ENCODE peak calls at places on chromosomes 3 and 15, in seven cellular contexts. T is AG04449, I is foreskin keratinocyte, N is progenitor cell of endocrine pancreas, R is fibroblast of mammary gland, F is neural progenitor cell, P is GM13977. H is an unnamed sample.

GRCh38 chr3:168212664-168213255 is 117.0 kb upstream of the GOLIM4 start:
- DNase-seq in T (no peak), I (no peak), N (no peak), R (no peak), F (no peak), P (no peak), H (no peak)

GRCh38 chr15:74768099-74768770 is 13.6 kb upstream of the CSK start:
- DNase-seq in T (no peak), I (no peak), N (no peak), R (no peak), F (peak), P (no peak), H (no peak)

GRCh38 chr15:34132881-34133280 is 31.0 kb downstream of the PGBD4 start:
- DNase-seq in T (no peak), I (no peak), N (no peak), R (no peak), F (no peak), P (no peak), H (no peak)

GRCh38 chr15:38076806-38077205 is 142.4 kb downstream of the TMCO5A start:
- DNase-seq in T (no peak), I (no peak), N (no peak), R (no peak), F (peak), P (no peak), H (no peak)

GRCh38 chr3:67674055-67674454 is 19.6 kb upstream of the SUCLG2 start:
- DNase-seq in T (no peak), I (no peak), N (no peak), R (no peak), F (no peak), P (no peak), H (no peak)

GRCh38 chr3:149941946-149942345 is 28.7 kb downstream of the PFN2 start:
- DNase-seq in T (no peak), I (no peak), N (no peak), R (peak), F (no peak), P (no peak), H (no peak)

GRCh38 chr3:142065344-142065743 is 84.0 kb downstream of the TFDP2 start:
- DNase-seq in T (no peak), I (no peak), N (no peak), R (no peak), F (no peak), P (no peak), H (no peak)

GRCh38 chr15:99085413-99086326 is 19.2 kb upstream of the SYNM start:
- DNase-seq in T (peak), I (peak), N (no peak), R (peak), F (no peak), P (no peak), H (peak)

GRCh38 chr3:7877312-7877711 is 624.3 kb upstream of the LMCD1 start:
- DNase-seq in T (no peak), I (no peak), N (no peak), R (no peak), F (no peak), P (no peak), H (no peak)

GRCh38 chr3:43733459-43734384 is 43.0 kb downstream of the ABHD5 start:
- DNase-seq in T (peak), I (no peak), N (no peak), R (peak), F (no peak), P (no peak), H (peak)

GRCh38 chr3:183629546-183630301 is 5.7 kb upstream of the KLHL24 start:
- DNase-seq in T (no peak), I (no peak), N (no peak), R (no peak), F (no peak), P (no peak), H (no peak)

GRCh38 chr3:185874119-185874518 is 49.3 kb upstream of the IGF2BP2 start:
- DNase-seq in T (no peak), I (no peak), N (no peak), R (no peak), F (no peak), P (no peak), H (no peak)

GRCh38 chr15:71785996-71786395 is 24.4 kb upstream of the NR2E3 start:
- DNase-seq in T (no peak), I (no peak), N (no peak), R (no peak), F (no peak), P (no peak), H (no peak)

GRCh38 chr3:119343719-119344118 is 49.5 kb downstream of the ARHGAP31 start:
- DNase-seq in T (no peak), I (no peak), N (no peak), R (no peak), F (no peak), P (no peak), H (no peak)

GRCh38 chr15:27058939-27059338 is 88.0 kb downstream of the GABRG3 start:
- DNase-seq in T (no peak), I (no peak), N (no peak), R (no peak), F (no peak), P (no peak), H (no peak)

GRCh38 chr15:100783760-100784492 is 95.7 kb upstream of the ALDH1A3 start:
- DNase-seq in T (no peak), I (no peak), N (peak), R (no peak), F (peak), P (no peak), H (no peak)

DNA sequence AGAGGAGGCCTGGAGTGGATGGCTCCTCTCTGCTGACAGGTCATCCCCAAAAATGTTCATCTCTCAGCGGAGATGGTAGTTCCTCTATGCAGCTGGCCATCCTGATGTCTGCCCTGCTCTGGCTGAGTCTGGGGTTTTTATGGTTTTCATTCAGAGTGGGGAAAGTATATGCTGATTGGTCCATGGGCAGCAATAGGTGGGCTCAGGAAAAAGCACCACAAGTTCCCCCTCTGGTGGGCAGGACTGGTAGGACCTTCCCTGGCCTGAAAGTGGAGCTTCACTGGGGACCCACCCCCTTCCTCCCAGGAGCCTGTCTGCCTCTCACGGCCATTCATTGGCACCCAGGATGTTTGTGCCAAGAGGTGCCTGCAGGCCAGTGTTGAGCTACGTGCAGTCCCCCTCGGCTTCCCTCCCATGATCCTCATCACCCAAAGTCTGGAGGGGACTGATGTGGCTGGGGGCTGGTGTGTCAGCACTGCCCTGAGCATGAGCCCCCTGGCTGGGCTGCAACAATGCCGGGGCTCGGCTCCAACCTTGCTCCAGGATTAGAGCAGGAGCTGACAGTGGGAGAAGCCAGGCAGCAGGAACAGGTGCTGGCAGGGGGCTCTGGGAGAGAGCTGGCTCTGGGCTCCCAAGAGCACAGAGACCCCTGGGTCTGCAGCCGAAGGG is 13.1 kb upstream of the BLOC1S6 start:
- DNase-seq in T (no peak), I (no peak), N (peak), R (peak), F (peak), P (no peak), H (no peak)
- TF ChIP-seq CTCF in T (peak), I (peak), N (peak), R (peak), F (peak), P (peak), H (peak)

DNA sequence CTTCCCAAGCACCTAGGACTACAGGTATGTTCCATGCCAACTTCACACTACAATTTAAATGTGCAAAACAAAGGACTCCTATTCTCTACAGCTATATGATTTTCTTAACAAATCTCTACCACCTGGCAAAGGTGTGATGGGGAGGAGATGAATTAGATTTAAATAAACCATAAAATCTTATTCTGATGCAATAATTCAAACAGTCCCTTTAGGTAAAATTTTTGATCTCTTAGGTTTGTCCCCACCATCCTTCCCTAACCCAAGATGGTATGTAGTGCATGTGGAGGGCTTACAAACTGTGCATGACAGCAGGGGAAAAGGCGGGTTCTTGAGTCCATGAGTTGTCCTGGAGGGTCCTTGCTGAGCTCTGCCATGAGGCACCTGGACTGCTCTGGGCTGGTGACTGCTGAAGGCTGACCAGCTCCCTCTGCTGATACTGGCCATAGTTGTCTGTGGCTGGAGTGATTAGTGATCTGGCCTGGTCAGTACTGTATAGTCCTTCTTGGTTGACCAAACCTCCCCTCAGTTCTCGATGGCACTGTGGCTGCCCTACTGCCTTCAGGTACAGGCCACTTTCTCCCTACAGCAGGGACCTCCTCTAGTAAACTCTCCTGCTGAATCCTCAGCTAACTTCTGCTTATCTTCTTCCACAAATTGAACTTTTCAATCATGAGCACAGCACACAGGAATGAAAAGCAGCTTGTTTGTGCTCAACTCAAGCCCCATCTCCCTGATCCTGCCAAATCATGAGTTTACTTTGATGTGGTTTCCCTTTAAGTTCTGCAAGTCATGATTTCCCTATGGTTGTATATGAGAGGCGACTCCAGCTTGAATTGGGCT is 30.1 kb downstream of the CFAP161 start:
- DNase-seq in T (peak), I (peak), N (no peak), R (peak), F (peak), P (no peak), H (peak)
- TF ChIP-seq CTCF in T (peak), I (no peak), N (no peak), R (peak), F (no peak), P (no peak), H (no peak)

DNA sequence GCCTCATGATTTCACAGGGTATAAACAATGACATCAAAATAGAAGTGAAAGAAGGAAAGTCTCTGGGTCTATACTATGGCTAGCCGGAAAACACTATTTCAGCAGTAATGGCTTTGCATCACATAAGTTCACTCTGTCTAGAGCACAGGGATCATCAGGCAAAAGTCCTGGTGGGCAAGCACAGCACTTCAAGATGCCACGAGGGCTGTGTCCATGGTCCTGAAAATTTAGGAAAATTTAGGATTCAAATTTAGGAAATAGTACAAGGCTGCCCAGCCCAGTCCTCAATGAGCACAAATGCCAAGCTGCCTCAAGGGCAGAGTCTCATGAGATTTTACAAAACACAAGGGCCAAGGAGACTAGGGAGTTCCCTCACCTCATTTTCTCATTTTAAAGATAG is 54.1 kb downstream of the RORA start:
- DNase-seq in T (no peak), I (no peak), N (no peak), R (peak), F (peak), P (no peak), H (no peak)
- TF ChIP-seq CTCF in T (no peak), I (no peak), N (no peak), R (no peak), F (no peak), P (no peak), H (no peak)

GRCh38 chr3:42582474-42583070 is 805 bp upstream of the SEC22C start:
- DNase-seq in T (no peak), I (no peak), N (no peak), R (no peak), F (no peak), P (no peak), H (no peak)
- TF ChIP-seq CTCF in T (no peak), I (no peak), N (no peak), R (no peak), F (no peak), P (no peak), H (no peak)

GRCh38 chr3:196499807-196500524 is 3.6 kb downstream of the RNF168 start:
- DNase-seq in T (no peak), I (no peak), N (no peak), R (peak), F (no peak), P (no peak), H (no peak)

GRCh38 chr3:196501316-196502064 is 2.1 kb downstream of the RNF168 start:
- DNase-seq in T (no peak), I (no peak), N (no peak), R (peak), F (peak), P (no peak), H (peak)

GRCh38 chr3:196504556-196504955 is 988 bp upstream of the RNF168 start:
- DNase-seq in T (no peak), I (no peak), N (no peak), R (no peak), F (no peak), P (no peak), H (no peak)

GRCh38 chr3:196499061-196499460 is 4.5 kb downstream of the RNF168 start:
- DNase-seq in T (no peak), I (no peak), N (no peak), R (peak), F (no peak), P (no peak), H (no peak)

GRCh38 chr3:196502775-196503181 is 790 bp downstream of the RNF168 start:
- DNase-seq in T (peak), I (peak), N (no peak), R (peak), F (peak), P (peak), H (peak)
- TF ChIP-seq CTCF in T (no peak), I (no peak), N (no peak), R (no peak), F (no peak), P (no peak), H (no peak)

GRCh38 chr15:28881170-28881569 is 4.6 kb upstream of the APBA2 start:
- DNase-seq in T (peak), I (no peak), N (no peak), R (peak), F (no peak), P (no peak), H (no peak)
- TF ChIP-seq CTCF in T (peak), I (peak), N (no peak), R (no peak), F (no peak), P (no peak), H (no peak)

DNA sequence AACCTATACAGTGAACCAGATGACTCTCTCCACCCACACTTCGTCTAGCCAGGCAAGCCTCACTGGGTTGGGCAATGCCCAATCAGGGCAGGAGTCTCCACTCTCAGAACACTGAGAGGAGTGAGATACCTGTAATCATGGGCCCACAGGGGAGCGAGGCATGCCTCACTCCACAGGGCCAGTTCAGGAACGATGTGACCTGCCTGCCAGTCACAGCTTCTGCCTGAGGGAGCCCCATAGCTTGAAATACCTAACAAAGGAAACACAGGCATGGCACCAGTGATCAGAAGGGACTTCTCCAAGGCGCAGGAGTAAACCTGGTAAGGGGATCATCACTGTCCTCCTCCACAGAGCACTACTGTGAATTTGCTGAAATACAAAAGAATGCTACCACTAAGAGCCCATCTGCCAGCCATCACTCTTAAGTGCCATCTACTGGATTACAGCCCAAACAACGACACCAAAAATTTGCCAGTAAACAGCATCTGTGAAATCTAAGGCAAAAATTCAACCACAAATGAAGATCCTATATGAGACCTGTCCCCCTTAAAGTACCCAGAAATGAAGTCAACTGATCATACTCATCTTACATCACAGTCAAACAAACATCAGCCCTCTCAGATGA is 689.9 kb upstream of the SEMA6D start:
- DNase-seq in T (no peak), I (no peak), N (no peak), R (no peak), F (peak), P (no peak), H (no peak)
- TF ChIP-seq CTCF in T (no peak), I (peak), N (no peak), R (no peak), F (peak), P (peak), H (no peak)

GRCh38 chr3:58173670-58174472 is 36.9 kb downstream of the DNASE1L3 start:
- DNase-seq in T (no peak), I (no peak), N (peak), R (no peak), F (peak), P (peak), H (no peak)
- TF ChIP-seq CTCF in T (peak), I (peak), N (peak), R (peak), F (peak), P (peak), H (peak)